ENCODE peak calls at places on chromosome 12, in six cellular contexts. P, F, Z, D, R and A are unnamed samples.

GRCh38 chr12:53798575-53798974 is 46.8 kb upstream of the CISTR start:
- DNase-seq in P (no peak), F (peak; percentile 97), Z (peak; percentile 47), D (no peak), R (no peak), A (no peak)

GRCh38 chr12:96070670-96071279 is 35.4 kb upstream of the LTA4H start:
- DNase-seq in P (peak; percentile 21), F (peak; percentile 18), Z (no peak), D (peak; percentile 17), R (peak; percentile 54), A (peak; percentile 75)

GRCh38 chr12:57332646-57333312 is 81.8 kb upstream of the STAC3 start:
- DNase-seq in P (no peak), F (no peak), Z (no peak), D (no peak), R (no peak), A (no peak)

GRCh38 chr12:68224613-68225285 is 861 bp downstream of the IL26 start:
- DNase-seq in P (no peak), F (no peak), Z (no peak), D (no peak), R (no peak), A (no peak)

GRCh38 chr12:19694627-19695026 is 255.3 kb downstream of the AEBP2 start:
- DNase-seq in P (no peak), F (no peak), Z (no peak), D (no peak), R (no peak), A (no peak)

GRCh38 chr12:16062611-16063010 is 151.5 kb downstream of the DERA start:
- DNase-seq in P (no peak), F (no peak), Z (no peak), D (no peak), R (no peak), A (no peak)

GRCh38 chr12:77120695-77121094 is 55.3 kb upstream of the E2F7 start:
- DNase-seq in P (no peak), F (no peak), Z (no peak), D (no peak), R (no peak), A (no peak)

GRCh38 chr12:29713729-29714128 is 70.0 kb downstream of the TMTC1 start:
- DNase-seq in P (no peak), F (no peak), Z (no peak), D (no peak), R (no peak), A (no peak)

GRCh38 chr12:86137936-86138335 is 118.3 kb downstream of the MGAT4C start:
- DNase-seq in P (no peak), F (no peak), Z (peak; percentile 16), D (no peak), R (no peak), A (no peak)

GRCh38 chr12:89544730-89545184 is 18.9 kb upstream of the POC1B start:
- DNase-seq in P (no peak), F (no peak), Z (no peak), D (no peak), R (no peak), A (no peak)

GRCh38 chr12:34166427-34167060 is 144.2 kb downstream of the ALG10 start:
- DNase-seq in P (no peak), F (no peak), Z (no peak), D (no peak), R (no peak), A (no peak)

GRCh38 chr12:100860611-100861010 is 66.0 kb downstream of the ANO4 start:
- DNase-seq in P (no peak), F (no peak), Z (no peak), D (no peak), R (no peak), A (no peak)

GRCh38 chr12:109387425-109388166 is 39.9 kb downstream of the MYO1H start:
- DNase-seq in P (peak; percentile 40), F (peak; percentile 73), Z (peak; percentile 44), D (no peak), R (peak; percentile 50), A (peak; percentile 35)

GRCh38 chr12:79692860-79693605 is 2.3 kb upstream of the PAWR start:
- DNase-seq in P (no peak), F (no peak), Z (no peak), D (no peak), R (no peak), A (no peak)

GRCh38 chr12:105120551-105120950 is 13.0 kb downstream of the WASHC4 start:
- DNase-seq in P (peak; percentile 13), F (peak; percentile 61), Z (no peak), D (no peak), R (no peak), A (no peak)

GRCh38 chr12:6180300-6181051 is 19.7 kb upstream of the CD9 start:
- DNase-seq in P (no peak), F (peak; percentile 76), Z (peak; percentile 15), D (no peak), R (no peak), A (no peak)

GRCh38 chr12:52243264-52243773 is 10.3 kb downstream of the KRT7 start:
- DNase-seq in P (no peak), F (no peak), Z (no peak), D (no peak), R (no peak), A (no peak)

GRCh38 chr12:122753213-122753571 is 568 bp downstream of the DENR start:
- DNase-seq in P (no peak), F (no peak), Z (no peak), D (no peak), R (no peak), A (no peak)

GRCh38 chr12:119841433-119842210 is 35.5 kb downstream of the CIT start:
- DNase-seq in P (no peak), F (no peak), Z (no peak), D (no peak), R (no peak), A (no peak)

GRCh38 chr12:120148011-120148410 is 31.5 kb upstream of the RAB35 start:
- DNase-seq in P (no peak), F (no peak), Z (no peak), D (no peak), R (no peak), A (no peak)

GRCh38 chr12:64669270-64669842 is 59.1 kb downstream of the RASSF3 start:
- DNase-seq in P (peak; percentile 37), F (peak; percentile 49), Z (no peak), D (peak; percentile 73), R (no peak), A (no peak)

DNA sequence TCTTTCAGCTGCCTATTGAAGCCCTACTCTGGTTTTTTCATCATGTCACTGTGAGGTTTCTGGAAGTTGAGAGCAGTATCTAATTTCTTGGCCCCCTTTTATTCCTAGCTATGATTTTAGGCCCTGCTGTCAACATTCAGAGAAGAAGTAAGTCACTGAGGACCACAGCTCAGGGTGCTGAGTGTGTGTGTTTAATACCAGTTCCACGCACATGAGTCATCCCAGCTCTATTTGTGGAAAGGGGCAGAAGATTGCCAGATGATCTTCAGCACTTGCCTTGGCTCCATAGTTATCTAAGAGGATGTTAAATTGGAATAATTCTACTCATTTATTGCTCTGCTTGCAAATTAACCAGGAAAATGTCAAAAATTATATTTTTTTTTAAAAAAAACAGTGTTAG is 65.5 kb upstream of the SLC38A4 start:
- DNase-seq in P (no peak), F (no peak), Z (no peak), D (no peak), R (no peak), A (no peak)
- TF ChIP-seq ZNF274 in P (no peak), F (no peak), Z (no peak), D (no peak), R (no peak), A (no peak)

GRCh38 chr12:132262256-132263060 is 66.9 kb downstream of the GALNT9 start:
- DNase-seq in P (no peak), F (no peak), Z (no peak), D (no peak), R (no peak), A (no peak)

GRCh38 chr12:132263451-132264065 is 65.8 kb downstream of the GALNT9 start:
- DNase-seq in P (no peak), F (no peak), Z (no peak), D (no peak), R (no peak), A (no peak)

GRCh38 chr12:132263061-132263360 is 66.4 kb downstream of the GALNT9 start:
- DNase-seq in P (no peak), F (no peak), Z (no peak), D (no peak), R (no peak), A (no peak)

GRCh38 chr12:132265056-132265800 is 64.2 kb downstream of the GALNT9 start:
- DNase-seq in P (no peak), F (no peak), Z (no peak), D (no peak), R (no peak), A (no peak)

DNA sequence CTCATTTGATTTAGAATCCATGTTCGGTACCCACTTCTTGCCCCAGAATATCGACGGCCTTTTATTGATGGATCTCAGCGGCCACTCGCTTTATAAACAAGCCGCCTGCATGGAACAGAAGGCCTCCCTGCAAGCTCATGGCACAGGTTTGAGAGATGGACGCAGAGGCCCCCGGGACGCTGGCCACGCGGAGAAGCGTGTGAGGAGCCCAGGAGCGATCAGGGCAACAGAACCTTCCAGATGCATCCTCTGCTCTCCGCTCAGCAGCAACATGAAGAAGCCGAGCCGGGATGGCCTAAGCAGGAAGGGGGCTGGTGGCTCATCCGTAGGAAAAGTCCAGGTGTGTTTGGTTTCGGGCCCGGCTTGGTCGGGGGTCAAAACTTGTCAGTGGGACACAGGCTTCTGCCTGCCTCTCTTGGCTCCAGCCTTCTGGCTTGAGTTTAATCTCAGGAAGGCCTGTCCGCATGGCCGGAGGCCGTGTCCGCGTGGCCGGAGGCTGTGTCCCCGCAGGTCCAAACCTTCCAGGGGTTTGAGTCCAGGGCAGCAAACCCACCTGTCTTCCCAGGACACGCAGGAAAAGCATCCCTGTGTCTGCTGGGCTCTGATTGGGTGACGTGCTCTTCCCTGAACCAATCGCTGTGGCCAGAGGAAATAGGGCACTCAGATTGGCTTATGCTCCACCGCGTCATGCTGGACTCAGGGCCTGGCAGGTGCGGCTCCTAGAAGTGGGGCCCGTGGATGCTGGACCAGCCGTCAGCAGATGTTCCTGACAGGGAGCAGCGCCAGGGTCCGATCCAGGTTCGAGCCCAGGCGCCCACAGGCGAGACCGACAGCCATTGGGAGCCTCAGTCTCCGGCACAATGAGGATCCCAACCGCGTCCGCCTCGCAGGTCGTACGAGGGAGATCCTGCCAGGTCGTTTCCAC is 65.0 kb downstream of the GALNT9 start:
- DNase-seq in P (peak; percentile 39), F (no peak), Z (no peak), D (no peak), R (no peak), A (no peak)
- TF ChIP-seq YY1 in P (no peak), F (no peak), Z (no peak), D (no peak), R (no peak), A (no peak)

GRCh38 chr12:20830456-20830855 is 20.0 kb downstream of the SLCO1B3 start:
- DNase-seq in P (no peak), F (no peak), Z (no peak), D (no peak), R (no peak), A (no peak)
- H3K4me1 ChIP-seq in P (no peaks in the 10 kb centered on the region), F (peaks cover 7% of the 10 kb centered on the region), Z (peaks cover 7% of the 10 kb centered on the region), D (no peaks in the 10 kb centered on the region), R (no peaks in the 10 kb centered on the region), A (no peaks in the 10 kb centered on the region)

GRCh38 chr12:63292476-63293228 is 141.7 kb upstream of the AVPR1A start:
- DNase-seq in P (no peak), F (no peak), Z (no peak), D (no peak), R (no peak), A (no peak)

GRCh38 chr12:63298386-63298930 is 147.5 kb upstream of the AVPR1A start:
- DNase-seq in P (no peak), F (no peak), Z (no peak), D (no peak), R (no peak), A (no peak)

DNA sequence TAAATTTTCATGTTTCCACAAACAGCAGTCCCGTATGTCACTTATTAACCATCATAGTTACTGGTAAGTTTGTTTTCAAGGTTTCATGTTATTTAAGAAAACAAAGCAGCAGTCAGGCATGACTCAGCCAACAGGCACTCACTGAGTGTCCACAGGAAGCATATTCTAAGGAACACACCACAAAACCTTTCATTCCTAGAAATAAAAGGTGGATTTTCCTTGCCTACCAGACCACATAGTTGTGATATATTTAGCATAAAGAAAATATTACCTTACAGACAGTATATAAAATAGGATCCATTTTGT is 143.3 kb upstream of the AVPR1A start:
- DNase-seq in P (no peak), F (peak; percentile 76), Z (peak; percentile 58), D (no peak), R (no peak), A (peak; percentile 8)
- TF ChIP-seq ZNF274 in P (no peak), F (no peak), Z (no peak), D (no peak), R (no peak), A (no peak)